ENCODE peak calls at places on chromosome 19, in four cellular contexts. N, L, J and C are unnamed samples.

GRCh38 chr19:14577885-14578427 is 4.9 kb upstream of the CLEC17A start:
- DNase-seq in N (no peak), L (no peak), J (no peak), C (peak; percentile 69)

GRCh38 chr19:17025361-17025760 is 1.2 kb downstream of the CPAMD8 start:
- DNase-seq in N (no peak), L (no peak), J (no peak), C (no peak)

GRCh38 chr19:13100031-13100588 is 2.5 kb downstream of the LYL1 start:
- DNase-seq in N (no peak), L (no peak), J (no peak), C (no peak)

GRCh38 chr19:36183455-36183741 is 31.1 kb downstream of the ZNF565 start:
- DNase-seq in N (no peak), L (no peak), J (no peak), C (no peak)

GRCh38 chr19:45670670-45671453 is 2.8 kb downstream of the GIPR start:
- DNase-seq in N (peak; percentile 72), L (peak; percentile 100), J (peak; percentile 95), C (peak; percentile 96)

GRCh38 chr19:3324405-3324856 is 42.0 kb upstream of the NFIC start:
- DNase-seq in N (no peak), L (peak; percentile 94), J (peak; percentile 46), C (peak; percentile 73)

GRCh38 chr19:32012886-32013635 is 332.3 kb upstream of the ZNF507 start:
- DNase-seq in N (no peak), L (peak; percentile 33), J (peak; percentile 3), C (no peak)

GRCh38 chr19:14544977-14545715 is 15.8 kb downstream of the TECR start:
- DNase-seq in N (no peak), L (no peak), J (no peak), C (no peak)

GRCh38 chr19:48965806-48966540 is 864 bp downstream of the FTL start:
- DNase-seq in N (peak; percentile 76), L (peak; percentile 89), J (peak; percentile 91), C (peak; percentile 85)

DNA sequence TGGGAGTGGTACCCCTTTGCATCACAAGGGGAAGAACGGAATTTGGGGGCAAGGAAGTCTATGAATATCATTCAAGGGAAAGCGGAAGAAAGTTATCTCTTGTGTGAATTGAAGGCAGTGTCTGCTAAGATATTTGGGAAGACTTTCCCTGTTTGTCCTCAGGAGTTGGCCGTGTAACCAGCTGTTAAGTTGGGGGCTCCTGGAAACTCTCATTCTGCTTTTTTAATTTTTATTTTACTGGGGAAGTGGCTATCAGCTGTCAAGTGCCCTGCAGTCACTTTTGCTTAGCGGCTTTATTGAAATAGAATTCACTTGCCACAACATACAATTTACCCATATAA is 2.9 kb downstream of the UPF1 start:
- DNase-seq in N (no peak), L (no peak), J (no peak), C (no peak)
- H3K56ac ChIP-seq in N (no peak overlapping the region), L (no peak overlapping the region), J (no peak overlapping the region), C (no peak overlapping the region)

GRCh38 chr19:33513424-33513823 is 8.2 kb downstream of the PEPD start:
- DNase-seq in N (no peak), L (no peak), J (no peak), C (no peak)
- H3K4me2 ChIP-seq in N (no peak overlapping the region), L (no peak overlapping the region), J (no peak overlapping the region), C (no peak overlapping the region)

DNA sequence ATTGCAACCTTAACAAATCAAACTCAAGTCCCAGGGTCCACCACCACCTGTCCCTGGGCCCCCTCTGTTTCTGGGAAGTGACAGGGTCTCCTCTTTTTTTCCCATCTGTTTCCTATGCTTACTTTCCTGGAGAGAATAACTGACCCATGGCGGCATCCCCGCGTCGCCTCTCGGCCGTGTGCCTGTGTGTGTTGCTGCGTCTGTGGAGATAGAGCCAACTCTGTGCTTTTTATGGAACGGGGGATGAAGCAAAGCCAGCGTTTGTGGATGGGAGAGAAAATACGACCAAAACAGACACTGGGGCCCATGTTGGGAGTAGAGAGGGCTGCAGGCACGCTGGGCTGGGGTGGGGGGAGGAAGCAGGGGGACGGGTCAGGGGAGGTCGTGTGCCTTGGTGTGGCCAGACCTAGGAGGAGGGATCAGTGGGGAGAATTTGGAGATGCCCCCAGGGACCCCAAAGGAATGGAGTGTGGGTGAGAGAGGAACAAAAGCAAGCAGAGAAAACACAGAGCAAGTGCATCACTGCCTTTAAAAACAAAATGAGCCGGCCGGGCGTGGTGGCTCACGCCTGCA is 16.6 kb downstream of the PLK5 start:
- DNase-seq in N (no peak), L (no peak), J (no peak), C (no peak)
- H3K56ac ChIP-seq in N (no peak overlapping the region), L (no peak overlapping the region), J (no peak overlapping the region), C (no peak overlapping the region)

DNA sequence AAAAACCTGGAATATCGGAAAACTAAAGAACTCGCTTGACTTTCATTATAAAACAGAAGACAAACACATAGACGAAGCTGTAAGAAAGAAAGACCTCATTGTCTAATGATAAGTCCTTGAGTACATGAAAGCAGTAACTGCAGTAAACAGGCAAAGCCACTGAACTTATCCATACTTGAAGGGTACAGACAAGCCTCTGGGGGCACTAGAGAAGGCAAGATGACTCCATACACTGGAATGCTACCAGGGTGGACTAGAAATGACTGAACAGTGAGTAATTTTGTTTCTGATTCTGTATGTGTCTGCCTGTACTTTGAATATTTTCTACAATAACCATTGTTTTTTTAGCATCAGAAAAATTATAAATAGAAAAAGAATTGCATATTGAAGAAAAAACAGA is 507.9 kb downstream of the UQCRFS1 start:
- DNase-seq in N (peak; percentile 62), L (no peak), J (peak; percentile 82), C (no peak)
- H3K4me2 ChIP-seq in N (no peak overlapping the region), L (no peak overlapping the region), J (no peak overlapping the region), C (no peak overlapping the region)

GRCh38 chr19:39375929-39376328 is 15.0 kb downstream of the PAF1 start:
- DNase-seq in N (no peak), L (no peak), J (no peak), C (no peak)

GRCh38 chr19:39369200-39369599 is 21.7 kb downstream of the PAF1 start:
- DNase-seq in N (no peak), L (no peak), J (no peak), C (no peak)

GRCh38 chr19:39370735-39371134 is 20.2 kb downstream of the PAF1 start:
- DNase-seq in N (no peak), L (no peak), J (no peak), C (no peak)

GRCh38 chr19:39372941-39373340 is 18.0 kb downstream of the PAF1 start:
- DNase-seq in N (peak; percentile 28), L (no peak), J (no peak), C (no peak)

GRCh38 chr19:39372047-39372802 is 18.7 kb downstream of the PAF1 start:
- DNase-seq in N (peak; percentile 93), L (no peak), J (no peak), C (no peak)
- H3K56ac ChIP-seq in N (peak overlapping the region; percentile 86), L (no peak overlapping the region), J (no peak overlapping the region), C (no peak overlapping the region)

DNA sequence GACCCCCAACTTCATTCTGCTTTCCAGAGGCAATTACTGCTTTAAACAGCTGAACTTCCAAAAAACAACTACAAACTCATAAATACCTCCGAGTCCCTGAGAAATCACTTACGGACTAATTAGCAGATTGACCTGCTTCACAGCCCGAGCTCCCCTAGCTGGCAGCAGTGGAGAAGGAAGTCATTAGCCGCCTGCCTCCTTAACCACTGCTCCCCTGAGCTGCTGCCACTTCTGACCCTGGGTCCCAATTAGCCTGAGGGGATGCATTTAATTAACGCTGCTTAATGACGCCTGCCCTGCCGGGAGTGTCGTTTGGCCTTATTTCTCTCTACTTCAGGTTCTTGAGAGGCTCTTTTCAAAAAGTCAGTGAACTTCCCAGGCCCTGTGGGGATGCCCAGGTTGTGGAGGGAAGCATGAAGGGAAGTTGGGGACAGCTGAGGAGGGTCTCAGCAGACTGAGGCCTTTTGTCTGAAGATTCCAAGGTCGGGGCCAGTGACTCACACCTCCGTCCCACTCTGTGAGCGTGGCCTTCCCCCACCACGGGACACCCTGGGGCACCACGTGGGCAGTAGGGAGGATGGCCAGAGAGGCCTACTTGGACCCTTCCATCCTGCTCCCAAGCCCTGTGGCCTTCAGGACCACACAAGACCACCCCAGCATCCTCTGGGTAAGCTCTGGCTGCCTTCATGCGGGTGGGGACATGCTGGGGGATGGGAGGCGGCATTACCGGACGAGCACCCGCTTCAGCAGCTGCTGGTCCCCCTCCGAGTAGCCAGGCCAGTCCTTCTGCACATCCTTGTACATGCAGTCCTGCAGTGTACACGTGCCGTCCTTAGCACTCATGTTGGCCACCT is 19.8 kb upstream of the ISYNA1 start:
- DNase-seq in N (no peak), L (no peak), J (peak; percentile 42), C (no peak)
- H3K4me2 ChIP-seq in N (no peak overlapping the region), L (no peak overlapping the region), J (no peak overlapping the region), C (no peak overlapping the region)

GRCh38 chr19:58085348-58085875 is 12.6 kb downstream of the ZSCAN18 start:
- DNase-seq in N (no peak), L (no peak), J (no peak), C (no peak)
- H3K56ac ChIP-seq in N (no peak overlapping the region), L (no peak overlapping the region), J (no peak overlapping the region), C (no peak overlapping the region)

GRCh38 chr19:5014941-5015340 is 46.0 kb downstream of the KDM4B start:
- DNase-seq in N (no peak), L (no peak), J (no peak), C (no peak)
- H3K4me2 ChIP-seq in N (no peak overlapping the region), L (no peak overlapping the region), J (no peak overlapping the region), C (no peak overlapping the region)